ENCODE peak calls at places on chromosome 16, in five cellular contexts. M, B, F, S and T are unnamed samples.
A peak's percentile ranks its signal among the peaks of the same experiment; 100 is the strongest.

GRCh38 chr16:12252616-12253015 is 276.1 kb downstream of the SNX29 start:
- DNase-seq in M (no peak), S (no peak), B (no peak), F (no peak), T (no peak)

GRCh38 chr16:69940676-69941075 is 10.5 kb upstream of the CLEC18A start:
- DNase-seq in B (no peak), F (no peak), M (no peak), S (no peak), T (no peak)

GRCh38 chr16:12629271-12629670 is 174.4 kb downstream of the CPPED1 start:
- DNase-seq in S (no peak), F (no peak), M (no peak), B (no peak), T (no peak)

GRCh38 chr16:67302882-67303434 is 23.6 kb downstream of the KCTD19 start:
- DNase-seq in M (no peak), B (no peak), F (no peak), S (no peak), T (no peak)

GRCh38 chr16:11005611-11005975 is 61.2 kb downstream of the CLEC16A start:
- DNase-seq in M (no peak), F (no peak), B (peak; percentile 36), S (no peak), T (no peak)

GRCh38 chr16:11497329-11497805 is 89.4 kb downstream of the LITAF start:
- DNase-seq in S (peak; percentile 85), M (peak; percentile 88), F (peak; percentile 66), B (peak; percentile 76), T (peak; percentile 70)

GRCh38 chr16:80972611-80973010 is 34.1 kb downstream of the CMC2 start:
- DNase-seq in M (no peak), S (no peak), B (no peak), F (no peak), T (no peak)

GRCh38 chr16:57906385-57907316 is 64.3 kb downstream of the CNGB1 start:
- DNase-seq in F (peak; percentile 62), B (no peak), M (no peak), S (no peak), T (no peak)

GRCh38 chr16:66081967-66082366 is 284.5 kb upstream of the CDH5 start:
- DNase-seq in S (peak; percentile 61), M (peak; percentile 37), F (no peak), B (peak; percentile 94), T (peak; percentile 18)

GRCh38 chr16:53761967-53762726 is 58.2 kb downstream of the FTO start:
- DNase-seq in S (no peak), F (no peak), B (no peak), M (no peak), T (no peak)

GRCh38 chr16:54291107-54291980 is 4.8 kb upstream of the IRX3 start:
- DNase-seq in B (no peak), F (peak; percentile 64), M (no peak), S (no peak), T (no peak)

DNA sequence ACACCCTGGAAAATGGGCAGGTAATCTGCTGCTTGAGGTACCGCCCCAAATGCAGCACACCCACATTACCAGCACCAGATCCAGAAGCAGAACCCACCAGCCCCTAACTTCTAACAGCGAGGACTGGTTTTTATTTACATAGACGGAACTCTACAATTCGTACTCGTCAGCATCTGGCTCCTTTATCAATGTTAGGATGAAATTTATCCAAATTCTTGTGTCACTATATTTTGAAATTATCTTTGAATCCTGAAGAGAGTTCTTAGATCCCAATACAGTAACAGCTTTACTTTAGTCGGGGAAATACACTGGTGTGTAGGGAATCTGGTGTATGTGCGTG is 332 bp upstream of the ALG1 start:
- DNase-seq in M (no peak), S (no peak), F (no peak), B (no peak), T (no peak)
- H3K4me3 ChIP-seq in M (peak overlapping the region; percentile 80), S (peak overlapping the region; percentile 94), F (peak overlapping the region; percentile 83), B (peak overlapping the region; percentile 78), T (peak overlapping the region; percentile 81)

GRCh38 chr16:1371054-1371978 is 19.6 kb downstream of the GNPTG start:
- DNase-seq in S (no peak), B (no peak), M (no peak), F (no peak), T (no peak)
- H3K4me3 ChIP-seq in S (no peak overlapping the region), B (no peak overlapping the region), M (no peak overlapping the region), F (no peak overlapping the region), T (no peak overlapping the region)

GRCh38 chr16:48603647-48604376 is 6.2 kb downstream of the N4BP1 start:
- DNase-seq in S (no peak), F (peak; percentile 30), B (no peak), M (no peak), T (no peak)
- H3K4me3 ChIP-seq in S (no peak overlapping the region), F (no peak overlapping the region), B (no peak overlapping the region), M (no peak overlapping the region), T (no peak overlapping the region)

DNA sequence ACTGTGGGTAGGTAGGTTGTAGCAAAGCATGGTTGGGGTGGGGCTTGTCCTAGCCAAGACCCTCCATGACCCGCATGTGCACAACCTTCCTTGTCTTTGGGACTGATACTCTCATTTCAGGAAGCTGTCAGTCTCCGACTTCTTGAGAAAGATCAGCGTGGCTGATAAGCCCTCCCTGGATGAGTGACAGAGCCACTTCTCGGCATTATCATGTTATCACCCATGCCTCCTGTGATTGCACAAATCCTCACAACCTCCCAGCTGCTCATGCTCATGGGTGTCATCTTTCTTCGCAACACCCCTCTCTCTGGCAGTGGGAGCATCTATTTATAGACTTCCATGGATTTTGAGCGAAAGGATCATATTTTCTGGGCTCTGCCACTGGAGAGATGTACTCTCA is 314.2 kb downstream of the FOXL1 start:
- DNase-seq in F (no peak), B (no peak), S (no peak), M (no peak), T (no peak)
- H3K4me3 ChIP-seq in F (no peak overlapping the region), B (no peak overlapping the region), S (no peak overlapping the region), M (no peak overlapping the region), T (no peak overlapping the region)

GRCh38 chr16:71902656-71903365 is 7.5 kb downstream of the IST1 start:
- DNase-seq in F (no peak), S (no peak), M (no peak), B (no peak), T (no peak)
- H3K4me3 ChIP-seq in F (no peak overlapping the region), S (no peak overlapping the region), M (no peak overlapping the region), B (no peak overlapping the region), T (no peak overlapping the region)